ENCODE peak calls at places on chromosome 17, in four cellular contexts. J is transverse colon, G is heart left ventricle, T is H1. M is an unnamed sample.

GRCh38 chr17:75785770-75786538 is 1.3 kb downstream of the UNK start:
- DNase-seq in J (no peak), G (no peak), T (no peak), M (no peak)

GRCh38 chr17:27519550-27519949 is 63.3 kb downstream of the KSR1 start:
- DNase-seq in J (no peak), G (no peak), T (no peak), M (no peak)

GRCh38 chr17:45408611-45409421 is 23.9 kb downstream of the ARHGAP27 start:
- DNase-seq in J (peak; percentile 29), G (no peak), T (no peak), M (no peak)

GRCh38 chr17:70405492-70406220 is 236.3 kb downstream of the KCNJ2 start:
- DNase-seq in J (no peak), G (no peak), T (no peak), M (no peak)

GRCh38 chr17:68382582-68383085 is 74.7 kb downstream of the WIPI1 start:
- DNase-seq in J (no peak), G (no peak), T (no peak), M (no peak)

GRCh38 chr17:48427598-48427997 is 2.4 kb downstream of the SKAP1 start:
- DNase-seq in J (peak; percentile 31), G (no peak), T (no peak), M (peak; percentile 16)

GRCh38 chr17:43215341-43215740 is 3.7 kb downstream of the TMEM106A start:
- DNase-seq in J (no peak), G (no peak), T (no peak), M (no peak)

GRCh38 chr17:43671755-43672502 is 10.2 kb upstream of the MEOX1 start:
- DNase-seq in J (no peak), G (no peak), T (no peak), M (no peak)

GRCh38 chr17:48671697-48672171 is 45.6 kb upstream of the HOXB9 start:
- DNase-seq in J (peak; percentile 87), G (peak; percentile 65), T (peak; percentile 13), M (peak; percentile 82)

GRCh38 chr17:76840884-76841775 is 27.1 kb upstream of the MGAT5B start:
- DNase-seq in J (no peak), G (no peak), T (no peak), M (peak; percentile 13)

GRCh38 chr17:55588858-55589257 is 77.6 kb upstream of the SMIM36 start:
- DNase-seq in J (no peak), G (no peak), T (no peak), M (no peak)

GRCh38 chr17:35051183-35051578 is 12.3 kb downstream of the RFFL start:
- DNase-seq in J (peak; percentile 20), G (no peak), T (no peak), M (peak; percentile 51)

GRCh38 chr17:10803350-10803749 is 549 bp downstream of the TMEM238L start:
- DNase-seq in J (no peak), G (no peak), T (no peak), M (no peak)

GRCh38 chr17:57261084-57261461 is 4.8 kb downstream of the MSI2 start:
- DNase-seq in J (no peak), G (no peak), T (no peak), M (no peak)

GRCh38 chr17:61366715-61367413 is 32.8 kb upstream of the TBX2 start:
- DNase-seq in J (no peak), G (peak; percentile 85), T (no peak), M (no peak)

GRCh38 chr17:45936610-45937009 is 42.3 kb downstream of the MAPT start:
- DNase-seq in J (no peak), G (no peak), T (no peak), M (no peak)

GRCh38 chr17:61967729-61968128 is 39.9 kb upstream of the INTS2 start:
- DNase-seq in J (no peak), G (no peak), T (no peak), M (no peak)

GRCh38 chr17:76271669-76272540 is 6.8 kb downstream of the UBALD2 start:
- DNase-seq in J (peak; percentile 71), G (peak; percentile 50), T (no peak), M (no peak)

GRCh38 chr17:19975601-19976000 is 2.0 kb downstream of the AKAP10 start:
- DNase-seq in J (no peak), G (no peak), T (no peak), M (no peak)

GRCh38 chr17:3556239-3556904 is 1.2 kb downstream of the TRPV3 start:
- DNase-seq in J (no peak), G (no peak), T (no peak), M (no peak)

DNA sequence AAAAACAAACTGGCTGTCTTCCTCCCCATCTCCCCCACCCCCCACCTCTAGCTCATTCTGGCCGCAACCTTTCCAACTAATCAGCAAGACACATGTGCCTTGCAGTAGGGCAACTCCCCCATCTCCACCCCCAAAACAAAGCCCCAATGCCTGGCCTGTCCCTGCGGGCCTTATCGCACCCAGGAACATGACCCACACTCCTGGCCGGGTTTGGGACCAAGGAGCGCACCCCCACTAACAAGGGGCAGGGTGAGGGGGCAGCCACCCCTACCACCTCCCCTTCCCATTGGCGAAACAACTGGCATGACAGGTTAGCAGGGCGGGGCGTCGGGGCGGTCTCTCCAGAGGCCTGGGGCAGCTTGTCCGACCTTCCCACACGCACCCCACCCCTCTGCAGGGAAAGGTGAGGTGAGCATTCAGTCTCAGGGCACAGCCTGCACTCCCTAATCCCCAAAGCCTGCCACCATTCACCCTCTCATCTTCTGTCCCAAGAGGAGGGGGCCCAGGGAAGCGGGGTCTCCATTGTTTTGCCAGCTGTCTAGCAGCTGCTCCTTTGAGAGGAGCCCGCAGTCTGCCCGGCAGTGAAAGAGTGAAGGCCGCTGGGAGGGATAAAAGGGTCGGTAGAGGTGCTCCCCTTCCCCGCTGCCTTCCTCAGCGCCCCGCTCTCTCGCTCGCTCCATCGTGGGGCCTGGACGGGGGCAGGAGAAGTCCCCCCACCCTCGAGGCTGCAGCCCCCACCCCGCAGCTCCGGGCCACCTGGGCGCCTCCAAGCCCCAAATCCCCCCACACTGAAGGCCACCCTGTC is 764 bp downstream of the MYO18A start:
- DNase-seq in J (peak; percentile 88), G (peak; percentile 81), T (peak; percentile 70), M (peak; percentile 90)
- TF ChIP-seq POLR2A in J (peak; percentile 84), G (no peak), T (no peak), M (peak; percentile 70)

GRCh38 chr17:50865060-50865867 is 890 bp downstream of the TOB1 start:
- DNase-seq in J (peak; percentile 53), G (peak; percentile 58), T (no peak), M (peak; percentile 77)
- TF ChIP-seq POLR2A in J (peak; percentile 58), G (no peak), T (no peak), M (peak; percentile 49)

DNA sequence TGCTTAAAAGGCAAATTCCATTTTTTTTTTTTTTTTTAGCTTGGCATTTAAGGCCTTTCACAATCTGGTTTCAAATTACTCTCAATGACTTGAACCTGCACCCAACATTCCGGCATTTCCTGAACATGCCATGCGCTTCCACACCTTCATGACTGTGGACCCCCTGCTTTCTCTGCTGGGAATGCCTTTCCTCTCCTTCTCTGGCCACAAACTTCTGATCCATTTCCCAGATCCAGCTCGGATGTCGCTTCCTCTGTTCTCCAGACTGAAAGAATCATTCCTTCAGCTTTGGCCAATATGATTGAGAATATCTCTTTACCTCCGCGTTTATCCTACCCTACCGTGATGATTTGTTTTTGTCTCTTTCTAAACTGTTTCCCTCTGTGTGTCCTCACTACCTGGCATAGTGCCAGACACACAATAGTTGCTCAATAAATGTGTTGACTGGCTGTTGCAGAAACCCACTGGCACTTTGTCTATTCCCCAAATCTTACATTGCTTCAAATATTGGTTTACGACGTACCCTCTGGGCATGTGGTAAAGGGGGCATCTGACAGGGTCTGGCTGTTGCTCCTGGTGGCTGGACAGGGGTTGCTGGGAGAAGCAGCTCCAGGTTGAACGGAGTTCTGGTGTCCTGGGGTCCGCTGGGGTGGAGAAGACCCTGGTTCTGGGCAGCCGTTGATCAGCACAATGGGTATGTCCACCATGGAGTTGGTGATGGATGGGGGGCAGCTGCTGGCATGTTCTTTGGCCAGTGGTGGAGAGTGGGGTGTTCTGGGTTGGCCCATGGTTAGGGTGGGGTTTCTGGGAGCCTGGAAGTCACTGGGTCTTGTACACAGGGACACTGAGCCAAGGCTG is 14.7 kb downstream of the TNS4 start:
- DNase-seq in J (no peak), G (no peak), T (no peak), M (no peak)
- TF ChIP-seq POLR2A in J (no peak), G (no peak), T (no peak), M (no peak)

GRCh38 chr17:46943511-46944393 is 20.8 kb downstream of the GOSR2 start:
- DNase-seq in J (no peak), G (no peak), T (no peak), M (no peak)
- TF ChIP-seq POLR2A in J (no peak), G (no peak), T (no peak), M (peak; percentile 49)

GRCh38 chr17:67076290-67076689 is 31.9 kb downstream of the CACNG1 start:
- DNase-seq in J (no peak), G (no peak), T (no peak), M (no peak)
- TF ChIP-seq POLR2A in J (no peak), G (no peak), T (no peak), M (no peak)

DNA sequence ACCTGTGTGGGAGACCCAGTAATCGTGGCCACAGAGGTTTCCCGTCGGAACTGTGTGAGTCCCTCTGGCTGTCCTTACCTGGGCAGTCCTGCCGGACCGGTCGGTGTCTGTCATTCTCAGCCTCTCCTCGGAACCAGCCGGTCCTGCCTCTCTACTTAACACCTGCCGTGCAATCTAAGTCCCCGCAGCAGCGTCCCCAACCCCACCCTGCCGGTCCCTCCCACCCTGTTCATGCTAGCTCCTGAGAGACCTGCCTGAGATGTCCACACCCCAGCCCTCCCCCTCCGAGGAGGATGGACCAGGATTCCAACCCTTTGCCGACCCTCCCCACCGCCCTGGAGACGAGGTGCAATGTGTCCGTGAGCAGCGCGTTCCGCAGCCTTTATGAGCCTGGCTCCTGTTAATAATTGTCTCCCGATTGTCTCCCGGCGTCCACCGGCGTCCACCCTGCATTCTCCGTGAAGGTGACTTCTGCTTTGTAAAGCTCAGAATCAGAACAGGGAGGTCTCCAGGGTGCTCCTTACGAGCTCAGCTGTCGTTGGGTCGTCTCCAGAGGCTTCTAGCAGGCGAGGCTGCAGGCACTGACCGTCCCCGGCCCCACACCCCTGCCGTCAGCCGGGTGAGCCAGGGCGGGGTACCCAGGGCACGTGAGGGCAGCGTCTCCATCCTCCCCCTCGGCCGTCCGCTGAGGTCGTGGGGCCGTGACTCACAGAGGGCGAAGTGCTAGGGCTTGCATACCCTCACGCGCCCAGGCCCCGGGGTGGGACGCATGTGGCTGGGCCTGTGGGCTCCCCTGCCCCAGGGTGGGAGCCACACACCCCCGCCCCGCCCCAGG is 10.1 kb downstream of the METRNL start:
- DNase-seq in J (peak; percentile 78), G (no peak), T (no peak), M (no peak)
- TF ChIP-seq POLR2A in J (peak; percentile 68), G (no peak), T (no peak), M (no peak)

GRCh38 chr17:4967539-4968165 is at the start of gene SPAG7:
- DNase-seq in J (peak; percentile 96), G (peak; percentile 95), T (peak; percentile 90), M (peak; percentile 99)
- TF ChIP-seq POLR2A in J (peak; percentile 79), G (peak; percentile 68), T (peak; percentile 94), M (peak; percentile 92)

M was measured in erythroblast.